ENCODE peak calls at places on chromosomes 6 and 20, in seven cellular contexts. One of them, this sample, is unnamed.

GRCh38 chr6:33117826-33118277 is 42.1 kb downstream of the HLA-DPB1 start:
- DNase-seq in osteoblast: no peak
- DNase-seq in esophagus squamous epithelium: no peak
- DNase-seq in upper lobe of right lung: no peak
- DNase-seq in sigmoid colon: no peak
- DNase-seq in uterus: no peak
- DNase-seq in GM12865: no peak
- DNase-seq in this sample: no peak

GRCh38 chr20:34891166-34892062 is 15.0 kb downstream of the ACSS2 start:
- DNase-seq in sigmoid colon: no peak
- DNase-seq in osteoblast: no peak
- DNase-seq in upper lobe of right lung: no peak
- DNase-seq in esophagus squamous epithelium: no peak
- DNase-seq in GM12865: peak
- DNase-seq in uterus: no peak
- DNase-seq in this sample: peak

GRCh38 chr20:9179193-9179802 is 110.4 kb downstream of the PLCB4 start:
- DNase-seq in upper lobe of right lung: no peak
- DNase-seq in uterus: no peak
- DNase-seq in esophagus squamous epithelium: no peak
- DNase-seq in osteoblast: no peak
- DNase-seq in GM12865: no peak
- DNase-seq in sigmoid colon: no peak
- DNase-seq in this sample: no peak

GRCh38 chr6:51842487-51843469 is 244.6 kb downstream of the PKHD1 start:
- DNase-seq in sigmoid colon: no peak
- DNase-seq in upper lobe of right lung: no peak
- DNase-seq in uterus: no peak
- DNase-seq in osteoblast: no peak
- DNase-seq in esophagus squamous epithelium: no peak
- DNase-seq in GM12865: no peak
- DNase-seq in this sample: no peak

GRCh38 chr6:33264015-33264414 is 7.7 kb downstream of the VPS52 start:
- DNase-seq in GM12865: no peak
- DNase-seq in upper lobe of right lung: no peak
- DNase-seq in esophagus squamous epithelium: no peak
- DNase-seq in sigmoid colon: no peak
- DNase-seq in osteoblast: no peak
- DNase-seq in uterus: no peak
- DNase-seq in this sample: no peak

GRCh38 chr20:46683939-46684750 is 5.1 kb downstream of the TP53RK start:
- DNase-seq in esophagus squamous epithelium: no peak
- DNase-seq in upper lobe of right lung: peak
- DNase-seq in uterus: peak
- DNase-seq in osteoblast: peak
- DNase-seq in GM12865: no peak
- DNase-seq in sigmoid colon: peak
- DNase-seq in this sample: no peak

GRCh38 chr6:24901698-24902328 is 33.9 kb downstream of the RIPOR2 start:
- DNase-seq in GM12865: no peak
- DNase-seq in esophagus squamous epithelium: no peak
- DNase-seq in upper lobe of right lung: no peak
- DNase-seq in sigmoid colon: no peak
- DNase-seq in osteoblast: no peak
- DNase-seq in uterus: no peak
- DNase-seq in this sample: no peak

GRCh38 chr6:169156108-169156821 is 97.4 kb downstream of the THBS2 start:
- DNase-seq in GM12865: no peak
- DNase-seq in upper lobe of right lung: no peak
- DNase-seq in osteoblast: peak
- DNase-seq in esophagus squamous epithelium: no peak
- DNase-seq in sigmoid colon: no peak
- DNase-seq in uterus: no peak
- DNase-seq in this sample: no peak

GRCh38 chr6:80464901-80465300 is 358.4 kb downstream of the BCKDHB start:
- DNase-seq in osteoblast: no peak
- DNase-seq in upper lobe of right lung: no peak
- DNase-seq in uterus: no peak
- DNase-seq in GM12865: no peak
- DNase-seq in sigmoid colon: no peak
- DNase-seq in esophagus squamous epithelium: no peak
- DNase-seq in this sample: no peak

GRCh38 chr6:118789419-118789818 is 104.5 kb upstream of the ASF1A start:
- DNase-seq in sigmoid colon: no peak
- DNase-seq in upper lobe of right lung: no peak
- DNase-seq in osteoblast: no peak
- DNase-seq in uterus: no peak
- DNase-seq in GM12865: no peak
- DNase-seq in esophagus squamous epithelium: no peak
- DNase-seq in this sample: no peak

GRCh38 chr6:46011241-46012085 is 4.2 kb downstream of the CLIC5 start:
- DNase-seq in upper lobe of right lung: no peak
- DNase-seq in uterus: no peak
- DNase-seq in osteoblast: no peak
- DNase-seq in sigmoid colon: no peak
- DNase-seq in esophagus squamous epithelium: no peak
- DNase-seq in GM12865: peak
- DNase-seq in this sample: peak

GRCh38 chr6:45710304-45710821 is 305.3 kb downstream of the CLIC5 start:
- DNase-seq in uterus: no peak
- DNase-seq in esophagus squamous epithelium: no peak
- DNase-seq in GM12865: peak
- DNase-seq in upper lobe of right lung: no peak
- DNase-seq in sigmoid colon: no peak
- DNase-seq in osteoblast: peak
- DNase-seq in this sample: peak

GRCh38 chr6:111418971-111419693 is 63.9 kb downstream of the REV3L start:
- DNase-seq in GM12865: no peak
- DNase-seq in osteoblast: no peak
- DNase-seq in sigmoid colon: no peak
- DNase-seq in esophagus squamous epithelium: no peak
- DNase-seq in upper lobe of right lung: no peak
- DNase-seq in uterus: no peak
- DNase-seq in this sample: no peak

GRCh38 chr6:40957616-40958492 is 81.2 kb downstream of the UNC5CL start:
- DNase-seq in GM12865: no peak
- DNase-seq in uterus: no peak
- DNase-seq in upper lobe of right lung: no peak
- DNase-seq in sigmoid colon: no peak
- DNase-seq in osteoblast: peak
- DNase-seq in esophagus squamous epithelium: no peak
- DNase-seq in this sample: no peak

GRCh38 chr6:110020888-110021287 is 42.8 kb downstream of the GPR6 start:
- DNase-seq in upper lobe of right lung: no peak
- DNase-seq in esophagus squamous epithelium: no peak
- DNase-seq in GM12865: peak
- DNase-seq in osteoblast: no peak
- DNase-seq in sigmoid colon: no peak
- DNase-seq in uterus: no peak
- DNase-seq in this sample: no peak

GRCh38 chr20:16283978-16284377 is 289.3 kb downstream of the KIF16B start:
- DNase-seq in uterus: no peak
- DNase-seq in osteoblast: no peak
- DNase-seq in GM12865: no peak
- DNase-seq in upper lobe of right lung: no peak
- DNase-seq in esophagus squamous epithelium: no peak
- DNase-seq in sigmoid colon: no peak
- DNase-seq in this sample: no peak

GRCh38 chr20:47067776-47068175 is 173.1 kb downstream of the EYA2 start:
- DNase-seq in GM12865: no peak
- DNase-seq in esophagus squamous epithelium: no peak
- DNase-seq in upper lobe of right lung: no peak
- DNase-seq in osteoblast: no peak
- DNase-seq in sigmoid colon: no peak
- DNase-seq in uterus: no peak
- DNase-seq in this sample: no peak

GRCh38 chr6:117275711-117276110 is 10.4 kb downstream of the VGLL2 start:
- DNase-seq in GM12865: no peak
- DNase-seq in esophagus squamous epithelium: no peak
- DNase-seq in upper lobe of right lung: no peak
- DNase-seq in osteoblast: no peak
- DNase-seq in uterus: no peak
- DNase-seq in sigmoid colon: no peak
- DNase-seq in this sample: no peak

GRCh38 chr6:43733471-43734293 is 36.3 kb upstream of the VEGFA start:
- DNase-seq in uterus: no peak
- DNase-seq in sigmoid colon: no peak
- DNase-seq in GM12865: no peak
- DNase-seq in esophagus squamous epithelium: no peak
- DNase-seq in osteoblast: no peak
- DNase-seq in upper lobe of right lung: peak
- DNase-seq in this sample: no peak

GRCh38 chr6:134938896-134939295 is 11.0 kb downstream of the ALDH8A1 start:
- DNase-seq in sigmoid colon: no peak
- DNase-seq in uterus: no peak
- DNase-seq in osteoblast: no peak
- DNase-seq in esophagus squamous epithelium: no peak
- DNase-seq in upper lobe of right lung: no peak
- DNase-seq in GM12865: peak
- DNase-seq in this sample: no peak

GRCh38 chr6:26538572-26538902 is 371 bp downstream of the HMGN4 start:
- DNase-seq in osteoblast: no peak
- DNase-seq in uterus: no peak
- DNase-seq in GM12865: peak
- DNase-seq in esophagus squamous epithelium: no peak
- DNase-seq in sigmoid colon: no peak
- DNase-seq in upper lobe of right lung: no peak
- DNase-seq in this sample: no peak

GRCh38 chr6:17863971-17864754 is 123.3 kb downstream of the KIF13A start:
- DNase-seq in GM12865: no peak
- DNase-seq in osteoblast: peak
- DNase-seq in sigmoid colon: peak
- DNase-seq in esophagus squamous epithelium: no peak
- DNase-seq in uterus: no peak
- DNase-seq in upper lobe of right lung: no peak
- DNase-seq in this sample: no peak

GRCh38 chr6:169070506-169071176 is 183.0 kb downstream of the THBS2 start:
- DNase-seq in upper lobe of right lung: no peak
- DNase-seq in sigmoid colon: peak
- DNase-seq in uterus: peak
- DNase-seq in esophagus squamous epithelium: no peak
- DNase-seq in GM12865: no peak
- DNase-seq in osteoblast: peak
- DNase-seq in this sample: no peak

GRCh38 chr6:7073810-7074525 is 33.8 kb upstream of the RREB1 start:
- DNase-seq in upper lobe of right lung: peak
- DNase-seq in esophagus squamous epithelium: no peak
- DNase-seq in GM12865: peak
- DNase-seq in uterus: no peak
- DNase-seq in sigmoid colon: no peak
- DNase-seq in osteoblast: no peak
- DNase-seq in this sample: peak

GRCh38 chr6:150673720-150674361 is 74.2 kb downstream of the PLEKHG1 start:
- DNase-seq in uterus: no peak
- DNase-seq in upper lobe of right lung: no peak
- DNase-seq in esophagus squamous epithelium: no peak
- DNase-seq in osteoblast: no peak
- DNase-seq in GM12865: no peak
- DNase-seq in sigmoid colon: no peak
- DNase-seq in this sample: no peak

GRCh38 chr6:119284861-119285521 is 64.6 kb downstream of the MAN1A1 start:
- DNase-seq in upper lobe of right lung: no peak
- DNase-seq in osteoblast: no peak
- DNase-seq in GM12865: peak
- DNase-seq in sigmoid colon: no peak
- DNase-seq in uterus: no peak
- DNase-seq in esophagus squamous epithelium: no peak
- DNase-seq in this sample: no peak

GRCh38 chr6:1393641-1394283 is 4.4 kb downstream of the FOXF2 start:
- DNase-seq in osteoblast: no peak
- DNase-seq in esophagus squamous epithelium: no peak
- DNase-seq in upper lobe of right lung: no peak
- DNase-seq in sigmoid colon: no peak
- DNase-seq in uterus: no peak
- DNase-seq in GM12865: no peak
- DNase-seq in this sample: no peak
- H3K4me3 ChIP-seq in osteoblast: no peak
- H3K4me3 ChIP-seq in esophagus squamous epithelium: peak
- H3K4me3 ChIP-seq in upper lobe of right lung: peak
- H3K4me3 ChIP-seq in sigmoid colon: peak
- H3K4me3 ChIP-seq in uterus: no peak
- H3K4me3 ChIP-seq in GM12865: no peak
- H3K4me3 ChIP-seq in this sample: no peak

GRCh38 chr20:53611449-53611894 is 17.8 kb upstream of the ZNF217 start:
- DNase-seq in upper lobe of right lung: no peak
- DNase-seq in esophagus squamous epithelium: no peak
- DNase-seq in GM12865: peak
- DNase-seq in osteoblast: peak
- DNase-seq in uterus: peak
- DNase-seq in sigmoid colon: peak
- DNase-seq in this sample: peak
- H3K4me3 ChIP-seq in upper lobe of right lung: no peak
- H3K4me3 ChIP-seq in esophagus squamous epithelium: no peak
- H3K4me3 ChIP-seq in GM12865: peak
- H3K4me3 ChIP-seq in osteoblast: no peak
- H3K4me3 ChIP-seq in uterus: no peak
- H3K4me3 ChIP-seq in sigmoid colon: no peak
- H3K4me3 ChIP-seq in this sample: peak

GRCh38 chr20:23085415-23086055 is 589 bp downstream of the CD93 start:
- DNase-seq in upper lobe of right lung: no peak
- DNase-seq in sigmoid colon: no peak
- DNase-seq in GM12865: no peak
- DNase-seq in esophagus squamous epithelium: no peak
- DNase-seq in osteoblast: no peak
- DNase-seq in uterus: no peak
- DNase-seq in this sample: no peak
- H3K4me3 ChIP-seq in upper lobe of right lung: peak
- H3K4me3 ChIP-seq in sigmoid colon: peak
- H3K4me3 ChIP-seq in GM12865: no peak
- H3K4me3 ChIP-seq in esophagus squamous epithelium: peak
- H3K4me3 ChIP-seq in osteoblast: no peak
- H3K4me3 ChIP-seq in uterus: peak
- H3K4me3 ChIP-seq in this sample: peak

GRCh38 chr6:165678429-165678828 is 15.4 kb upstream of the PDE10A start:
- DNase-seq in upper lobe of right lung: no peak
- DNase-seq in esophagus squamous epithelium: no peak
- DNase-seq in uterus: no peak
- DNase-seq in GM12865: no peak
- DNase-seq in osteoblast: no peak
- DNase-seq in sigmoid colon: no peak
- DNase-seq in this sample: no peak

GRCh38 chr6:165674155-165675029 is 11.4 kb upstream of the PDE10A start:
- DNase-seq in upper lobe of right lung: no peak
- DNase-seq in osteoblast: no peak
- DNase-seq in uterus: no peak
- DNase-seq in esophagus squamous epithelium: no peak
- DNase-seq in GM12865: no peak
- DNase-seq in sigmoid colon: no peak
- DNase-seq in this sample: no peak

GRCh38 chr6:165677091-165677490 is 14.1 kb upstream of the PDE10A start:
- DNase-seq in uterus: no peak
- DNase-seq in upper lobe of right lung: no peak
- DNase-seq in osteoblast: no peak
- DNase-seq in sigmoid colon: no peak
- DNase-seq in GM12865: no peak
- DNase-seq in esophagus squamous epithelium: no peak
- DNase-seq in this sample: no peak

GRCh38 chr6:165675120-165675519 is 12.1 kb upstream of the PDE10A start:
- DNase-seq in upper lobe of right lung: no peak
- DNase-seq in sigmoid colon: no peak
- DNase-seq in GM12865: no peak
- DNase-seq in esophagus squamous epithelium: no peak
- DNase-seq in osteoblast: no peak
- DNase-seq in uterus: no peak
- DNase-seq in this sample: no peak

GRCh38 chr6:165676435-165677068 is 13.5 kb upstream of the PDE10A start:
- DNase-seq in GM12865: no peak
- DNase-seq in sigmoid colon: no peak
- DNase-seq in uterus: peak
- DNase-seq in osteoblast: no peak
- DNase-seq in upper lobe of right lung: no peak
- DNase-seq in esophagus squamous epithelium: no peak
- DNase-seq in this sample: no peak
- H3K4me3 ChIP-seq in GM12865: no peak
- H3K4me3 ChIP-seq in sigmoid colon: no peak
- H3K4me3 ChIP-seq in uterus: no peak
- H3K4me3 ChIP-seq in osteoblast: no peak
- H3K4me3 ChIP-seq in upper lobe of right lung: no peak
- H3K4me3 ChIP-seq in esophagus squamous epithelium: no peak
- H3K4me3 ChIP-seq in this sample: no peak